ENCODE peak calls at places on chromosome 14, in four cellular contexts. H is A549, R is esophagus muscularis mucosa, V is HepG2. N is an unnamed sample. For H3K9me3, the result is how much of the 10 kb centered on the place peaks cover.

GRCh38 chr14:31960039-31960438 is 117.1 kb upstream of the ARHGAP5 start:
- DNase-seq in H (no peak), V (no peak), R (no peak), N (no peak)

GRCh38 chr14:59769586-59769985 is 101.0 kb downstream of the RTN1 start:
- DNase-seq in R (no peak), V (no peak), H (no peak), N (no peak)

GRCh38 chr14:99476864-99477263 is 3.8 kb downstream of the SETD3 start:
- DNase-seq in R (no peak), V (no peak), H (no peak), N (no peak)

GRCh38 chr14:58737511-58737910 is 99.7 kb downstream of the DACT1 start:
- DNase-seq in V (no peak), H (no peak), R (no peak), N (no peak)

GRCh38 chr14:101198398-101199027 is 295.0 kb upstream of the RTL1 start:
- DNase-seq in R (peak), H (no peak), V (no peak), N (peak)

GRCh38 chr14:58865520-58866281 is 227.9 kb downstream of the DACT1 start:
- DNase-seq in R (no peak), V (no peak), H (no peak), N (no peak)

GRCh38 chr14:89391123-89391522 is 25.9 kb downstream of the FOXN3 start:
- DNase-seq in H (no peak), R (no peak), V (peak), N (no peak)

GRCh38 chr14:69554500-69554899 is 20.2 kb downstream of the CCDC177 start:
- DNase-seq in H (no peak), V (no peak), R (no peak), N (no peak)

GRCh38 chr14:68182492-68182891 is 362.9 kb downstream of the RAD51B start:
- DNase-seq in H (no peak), R (no peak), V (no peak), N (no peak)

GRCh38 chr14:60532442-60532841 is 23.5 kb downstream of the SIX6 start:
- DNase-seq in H (no peak), R (no peak), V (no peak), N (no peak)

GRCh38 chr14:21070610-21071224 is 613 bp downstream of the ARHGEF40 start:
- DNase-seq in V (peak), R (no peak), H (peak), N (peak)

GRCh38 chr14:89255012-89255411 is 162.0 kb downstream of the FOXN3 start:
- DNase-seq in H (no peak), V (no peak), R (no peak), N (no peak)

GRCh38 chr14:102500190-102500661 is 9.3 kb downstream of the ANKRD9 start:
- DNase-seq in H (no peak), R (no peak), V (no peak), N (no peak)

GRCh38 chr14:32074887-32075572 is 2.1 kb upstream of the ARHGAP5 start:
- DNase-seq in V (peak), R (no peak), H (no peak), N (no peak)

GRCh38 chr14:97393244-97393643 is 596.1 kb downstream of the VRK1 start:
- DNase-seq in V (no peak), R (no peak), H (no peak), N (no peak)

GRCh38 chr14:100638211-100638855 is 51.1 kb upstream of the BEGAIN start:
- DNase-seq in V (no peak), R (no peak), H (no peak), N (no peak)

GRCh38 chr14:94971750-94972149 is 185.6 kb downstream of the DICER1 start:
- DNase-seq in H (no peak), R (peak), V (no peak), N (peak)

GRCh38 chr14:35319509-35319908 is 27.3 kb downstream of the PSMA6 start:
- DNase-seq in V (no peak), R (no peak), H (no peak), N (no peak)

GRCh38 chr14:80434574-80435321 is 223.4 kb upstream of the DIO2 start:
- DNase-seq in V (no peak), H (no peak), R (no peak), N (no peak)

GRCh38 chr14:95220663-95221231 is 63.4 kb upstream of the DICER1 start:
- DNase-seq in V (no peak), H (no peak), R (no peak), N (no peak)

GRCh38 chr14:54808326-54809161 is 94.1 kb downstream of the GCH1 start:
- DNase-seq in H (no peak), V (no peak), R (peak), N (no peak)
- TF ChIP-seq EP300 in H (no peak), V (no peak), R (no peak), N (no peak)

DNA sequence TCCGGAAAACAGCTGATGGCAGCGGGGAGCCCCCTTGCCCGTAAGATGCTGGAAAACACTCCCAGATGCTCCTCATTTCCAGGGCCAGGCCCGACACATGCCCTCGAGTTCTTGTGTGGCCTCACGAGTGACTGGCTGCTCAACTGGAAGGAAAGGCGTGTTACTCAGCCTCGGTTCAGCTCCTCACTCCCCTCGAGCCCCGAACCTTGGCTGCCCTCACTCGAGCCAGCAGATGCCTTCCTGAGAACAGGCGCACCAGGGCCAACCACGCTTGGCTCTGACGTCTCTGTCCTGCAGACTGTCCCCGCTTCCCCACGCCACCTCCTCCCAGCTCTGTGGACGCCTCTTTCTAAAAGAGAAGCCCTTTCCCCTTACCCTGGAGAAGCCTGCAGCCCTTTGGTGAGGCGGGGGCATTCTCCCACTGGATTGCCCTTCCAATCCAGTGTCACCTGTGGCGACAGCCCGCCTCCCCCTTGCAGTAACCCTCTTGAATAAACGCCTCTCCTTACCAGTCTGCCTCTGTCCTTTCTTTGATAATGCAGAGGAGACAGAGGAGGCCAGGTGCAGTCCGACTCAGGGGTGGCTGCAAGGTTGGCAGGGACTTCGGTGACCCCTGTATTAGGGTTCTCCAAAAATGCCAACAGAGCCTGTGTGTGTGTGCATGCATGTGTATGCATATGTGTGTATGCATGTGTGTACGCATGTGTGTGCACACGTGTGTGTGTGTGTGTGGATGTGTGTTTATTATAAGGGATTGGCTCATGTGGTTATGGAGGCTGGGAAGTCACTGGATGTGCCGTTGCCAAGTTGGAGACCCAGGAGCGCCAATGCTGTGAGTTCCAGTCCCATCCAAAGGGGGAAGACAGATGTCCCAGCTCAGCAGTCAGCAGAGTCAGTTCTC is 166.3 kb downstream of the KIF26A start:
- DNase-seq in R (no peak), H (no peak), V (no peak), N (no peak)
- H3K9me3 ChIP-seq in R (under half), H (under half), V (under half), N (under half)

DNA sequence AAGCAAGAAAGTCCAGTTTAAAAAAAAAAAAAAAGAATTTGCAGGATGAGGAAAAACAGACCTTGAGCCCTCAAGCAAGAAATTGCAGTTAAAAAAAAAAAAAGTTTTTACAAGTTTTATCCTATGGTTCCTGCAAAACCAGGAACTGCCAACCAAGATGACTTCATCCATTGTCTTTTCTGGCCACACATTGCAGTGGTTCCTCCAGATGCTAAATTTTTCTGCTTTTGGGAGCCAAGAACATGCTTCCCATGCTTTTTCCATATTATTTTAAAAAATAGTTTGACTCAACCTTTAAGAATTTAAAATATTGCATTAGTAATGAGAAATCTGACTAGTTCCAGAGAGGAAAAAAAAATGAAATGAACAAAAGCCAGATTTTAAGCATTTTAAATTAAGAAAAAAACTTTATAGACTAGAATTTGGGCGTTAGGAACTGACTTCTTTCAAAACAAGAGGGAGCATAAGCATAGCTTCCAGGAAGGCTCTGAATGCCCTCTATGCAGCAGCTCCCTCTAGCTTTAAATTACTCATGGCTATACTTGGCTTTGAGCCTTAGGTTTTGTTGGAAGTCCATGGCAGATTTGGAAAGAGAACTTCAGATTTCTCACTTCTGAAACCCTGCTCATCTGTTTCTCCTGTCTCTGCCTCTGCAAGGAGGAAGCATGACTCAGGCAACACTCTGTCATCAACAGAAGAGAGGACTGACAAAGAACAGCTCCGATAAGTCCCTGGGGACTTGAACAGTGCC is 124.5 kb downstream of the GPR65 start:
- DNase-seq in H (no peak), V (no peak), R (no peak), N (no peak)
- TF ChIP-seq CTCF in H (no peak), V (no peak), R (peak), N (no peak)

GRCh38 chr14:92759679-92760523 is 11.5 kb upstream of the LGMN start:
- DNase-seq in V (no peak), R (no peak), H (no peak), N (no peak)
- TF ChIP-seq EP300 in V (no peak), R (no peak), H (no peak), N (no peak)

GRCh38 chr14:105939810-105940508 is 413.6 kb downstream of the TMEM121 start:
- DNase-seq in R (peak), V (no peak), H (no peak), N (no peak)
- H3K9me3 ChIP-seq in R (under half), V (under half), H (under half), N (under half)

DNA sequence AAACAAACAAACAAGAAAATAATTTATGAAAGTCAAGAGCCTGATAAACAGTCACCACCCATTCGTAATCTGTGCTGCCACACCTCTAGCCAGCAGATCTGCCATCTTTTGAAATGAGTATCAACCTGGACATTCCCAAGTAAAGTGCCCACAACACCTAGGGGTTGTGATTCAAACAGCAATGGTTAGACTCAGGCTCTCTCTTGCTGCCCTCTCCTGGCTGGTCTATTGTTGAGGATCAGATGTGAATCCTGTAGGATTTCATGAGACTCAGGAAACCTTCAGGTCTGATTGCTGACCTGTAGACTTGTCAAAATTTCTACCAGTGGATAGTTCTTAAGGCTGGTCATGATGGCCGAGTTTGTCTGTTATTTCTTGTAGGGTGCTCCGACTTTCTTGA is 26.8 kb downstream of the DGLUCY start:
- DNase-seq in V (peak), R (no peak), H (peak), N (no peak)
- TF ChIP-seq CTCF in V (peak), R (peak), H (peak), N (no peak)

DNA sequence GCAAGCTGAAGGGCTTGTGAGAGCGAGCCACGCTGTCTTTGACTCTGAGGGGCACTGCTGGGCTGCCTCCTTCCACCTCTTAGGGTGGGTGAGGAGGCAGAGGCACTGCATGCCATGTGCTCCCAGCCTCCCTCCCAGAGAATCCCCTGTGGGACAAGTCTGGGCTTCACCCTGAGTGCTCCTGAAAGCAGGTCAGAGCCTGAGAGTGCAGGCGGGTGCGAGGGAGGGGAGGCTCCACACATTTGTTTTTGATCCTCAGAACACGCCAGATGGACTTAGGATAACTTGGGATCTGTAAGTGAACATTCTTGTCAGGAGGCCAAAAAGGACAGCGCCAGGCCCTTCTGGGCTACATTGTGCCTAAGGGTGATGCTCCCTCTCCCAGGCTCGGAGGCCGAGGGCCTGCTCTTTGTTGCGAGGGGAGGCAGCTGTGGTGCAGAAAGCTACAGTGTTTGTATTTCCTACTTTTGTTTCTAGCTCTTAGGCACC is 155.4 kb downstream of the TMX1 start:
- DNase-seq in V (no peak), H (no peak), R (no peak), N (peak)
- TF ChIP-seq EP300 in V (no peak), H (no peak), R (no peak), N (no peak)

DNA sequence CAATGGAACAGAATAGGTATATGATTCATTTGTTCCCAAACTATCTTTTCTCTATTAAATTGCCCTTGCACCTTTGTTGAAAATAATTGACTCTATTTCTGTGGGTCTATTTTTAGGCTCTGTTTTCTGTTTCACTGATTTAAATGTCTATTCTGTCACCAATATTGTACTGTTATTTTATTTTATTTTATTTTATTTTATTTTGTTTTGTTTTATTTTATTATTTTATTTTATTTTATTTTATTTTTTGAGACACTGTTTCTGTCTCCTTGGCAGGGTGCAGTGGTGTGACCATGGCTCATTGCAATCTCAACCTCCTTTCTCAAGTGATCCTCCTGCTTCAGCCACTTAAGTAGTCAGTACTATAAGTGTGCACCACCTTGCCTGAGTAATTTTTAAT is 34.9 kb downstream of the OR4N2 start:
- DNase-seq in H (no peak), R (no peak), V (no peak), N (no peak)
- H3K9me3 ChIP-seq in H (under half), R (under half), V (under half), N (under half)

N was measured in ovary.